ENCODE peak calls at places on chromosomes 1 and 21, in five cellular contexts. One of them, this sample, is unnamed.

GRCh38 chr1:182625716-182626504 is 21.7 kb upstream of the RGS16 start:
- DNase-seq in CD4-positive, alpha-beta memory T cell: no peak
- DNase-seq in PC-3: peak
- DNase-seq in breast epithelium: no peak
- DNase-seq in neural progenitor cell: no peak
- DNase-seq in this sample: no peak

GRCh38 chr1:110173466-110174117 is 23.3 kb downstream of the SLC6A17 start:
- DNase-seq in CD4-positive, alpha-beta memory T cell: no peak
- DNase-seq in PC-3: no peak
- DNase-seq in neural progenitor cell: no peak
- DNase-seq in breast epithelium: no peak
- DNase-seq in this sample: no peak

GRCh38 chr21:45383111-45383614 is 21.8 kb upstream of the COL18A1 start:
- DNase-seq in breast epithelium: no peak
- DNase-seq in neural progenitor cell: no peak
- DNase-seq in CD4-positive, alpha-beta memory T cell: no peak
- DNase-seq in PC-3: no peak
- DNase-seq in this sample: no peak

GRCh38 chr1:165816801-165817497 is 10.5 kb upstream of the UCK2 start:
- DNase-seq in CD4-positive, alpha-beta memory T cell: no peak
- DNase-seq in PC-3: no peak
- DNase-seq in breast epithelium: no peak
- DNase-seq in neural progenitor cell: no peak
- DNase-seq in this sample: no peak

GRCh38 chr1:35220976-35221375 is 28.0 kb upstream of the SFPQ start:
- DNase-seq in PC-3: peak
- DNase-seq in neural progenitor cell: peak
- DNase-seq in breast epithelium: no peak
- DNase-seq in CD4-positive, alpha-beta memory T cell: peak
- DNase-seq in this sample: no peak

GRCh38 chr1:229998980-229999379 is 68.1 kb upstream of the GALNT2 start:
- DNase-seq in PC-3: no peak
- DNase-seq in breast epithelium: no peak
- DNase-seq in neural progenitor cell: no peak
- DNase-seq in CD4-positive, alpha-beta memory T cell: no peak
- DNase-seq in this sample: no peak

GRCh38 chr1:202329891-202330290 is 11.8 kb downstream of the UBE2T start:
- DNase-seq in CD4-positive, alpha-beta memory T cell: no peak
- DNase-seq in breast epithelium: no peak
- DNase-seq in PC-3: no peak
- DNase-seq in neural progenitor cell: no peak
- DNase-seq in this sample: no peak

GRCh38 chr1:234598974-234599616 is 10.9 kb downstream of the IRF2BP2 start:
- DNase-seq in neural progenitor cell: no peak
- DNase-seq in breast epithelium: no peak
- DNase-seq in PC-3: no peak
- DNase-seq in CD4-positive, alpha-beta memory T cell: no peak
- DNase-seq in this sample: no peak

GRCh38 chr1:102858695-102859094 is 249.6 kb downstream of the COL11A1 start:
- DNase-seq in breast epithelium: no peak
- DNase-seq in CD4-positive, alpha-beta memory T cell: no peak
- DNase-seq in PC-3: no peak
- DNase-seq in neural progenitor cell: no peak
- DNase-seq in this sample: no peak

GRCh38 chr1:54302951-54303843 is 103.0 kb downstream of the SSBP3 start:
- DNase-seq in breast epithelium: no peak
- DNase-seq in PC-3: no peak
- DNase-seq in neural progenitor cell: no peak
- DNase-seq in CD4-positive, alpha-beta memory T cell: no peak
- DNase-seq in this sample: no peak

GRCh38 chr1:227065311-227065710 is 125.2 kb downstream of the COQ8A start:
- DNase-seq in CD4-positive, alpha-beta memory T cell: no peak
- DNase-seq in neural progenitor cell: no peak
- DNase-seq in PC-3: no peak
- DNase-seq in breast epithelium: no peak
- DNase-seq in this sample: no peak

GRCh38 chr1:1068374-1069060 is 5.6 kb downstream of the RNF223 start:
- DNase-seq in CD4-positive, alpha-beta memory T cell: peak
- DNase-seq in breast epithelium: no peak
- DNase-seq in PC-3: peak
- DNase-seq in neural progenitor cell: peak
- DNase-seq in this sample: peak

GRCh38 chr1:20058531-20058930 is 11.5 kb upstream of the PLA2G5 start:
- DNase-seq in neural progenitor cell: no peak
- DNase-seq in PC-3: peak
- DNase-seq in CD4-positive, alpha-beta memory T cell: peak
- DNase-seq in breast epithelium: no peak
- DNase-seq in this sample: no peak

GRCh38 chr1:101964708-101965107 is 32.0 kb downstream of the OLFM3 start:
- DNase-seq in breast epithelium: no peak
- DNase-seq in PC-3: no peak
- DNase-seq in neural progenitor cell: no peak
- DNase-seq in CD4-positive, alpha-beta memory T cell: no peak
- DNase-seq in this sample: no peak

GRCh38 chr1:6299557-6300165 is 38.8 kb upstream of the GPR153 start:
- DNase-seq in breast epithelium: no peak
- DNase-seq in PC-3: no peak
- DNase-seq in neural progenitor cell: no peak
- DNase-seq in CD4-positive, alpha-beta memory T cell: no peak
- DNase-seq in this sample: no peak

GRCh38 chr1:227776277-227776676 is 39.2 kb upstream of the PRSS38 start:
- DNase-seq in PC-3: peak
- DNase-seq in neural progenitor cell: no peak
- DNase-seq in breast epithelium: no peak
- DNase-seq in CD4-positive, alpha-beta memory T cell: no peak
- DNase-seq in this sample: no peak

GRCh38 chr1:91872560-91873081 is 13.3 kb downstream of the TGFBR3 start:
- DNase-seq in PC-3: peak
- DNase-seq in neural progenitor cell: no peak
- DNase-seq in CD4-positive, alpha-beta memory T cell: peak
- DNase-seq in breast epithelium: no peak
- DNase-seq in this sample: no peak

GRCh38 chr1:6686294-6686693 is 15.3 kb downstream of the DNAJC11 start:
- DNase-seq in breast epithelium: no peak
- DNase-seq in neural progenitor cell: no peak
- DNase-seq in PC-3: no peak
- DNase-seq in CD4-positive, alpha-beta memory T cell: no peak
- DNase-seq in this sample: no peak

GRCh38 chr1:98962156-98962555 is 42.5 kb downstream of the PLPPR5 start:
- DNase-seq in PC-3: no peak
- DNase-seq in neural progenitor cell: no peak
- DNase-seq in breast epithelium: no peak
- DNase-seq in CD4-positive, alpha-beta memory T cell: no peak
- DNase-seq in this sample: no peak

DNA sequence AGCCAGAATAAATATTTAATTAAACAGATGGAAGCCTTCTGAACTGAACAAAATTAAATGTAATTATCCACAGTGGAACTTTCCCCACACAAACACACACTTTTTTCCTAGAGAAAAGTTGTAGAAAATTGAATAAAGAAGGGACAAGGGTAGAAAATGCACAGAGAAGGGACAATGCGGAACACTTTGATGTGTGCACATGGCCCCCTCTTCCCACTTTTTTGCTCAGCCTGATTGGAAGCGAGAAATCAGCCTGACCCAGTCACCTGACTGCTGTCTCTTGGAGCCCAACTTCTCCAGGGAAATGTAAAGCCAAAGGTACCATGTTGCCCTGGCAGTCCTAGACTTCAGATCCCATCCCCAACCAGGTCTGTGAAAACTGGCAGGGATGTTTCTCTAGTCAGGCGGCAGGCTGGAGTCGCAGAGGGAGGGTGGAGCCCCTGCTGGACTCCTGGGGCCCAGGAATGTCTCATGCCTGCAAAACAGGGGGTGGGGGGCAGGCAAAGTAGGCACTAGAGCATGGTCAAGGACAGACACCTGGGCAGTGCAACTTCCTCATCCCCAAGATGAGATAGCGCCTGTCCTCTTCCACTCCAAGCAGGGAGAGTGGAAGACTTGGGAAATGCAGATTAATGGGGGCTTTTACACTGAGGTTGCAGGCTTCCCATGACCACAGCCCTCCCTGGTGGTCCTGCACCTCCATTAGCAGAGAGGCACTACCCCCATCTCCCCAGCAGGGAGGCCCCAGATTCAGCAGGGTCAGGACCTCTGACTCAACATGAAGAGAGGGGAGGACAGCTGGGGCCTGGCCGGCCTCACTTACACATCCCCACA is 2.8 kb downstream of the CERS2 start:
- DNase-seq in PC-3: no peak
- DNase-seq in neural progenitor cell: peak
- DNase-seq in breast epithelium: no peak
- DNase-seq in CD4-positive, alpha-beta memory T cell: no peak
- DNase-seq in this sample: no peak
- H3K27ac ChIP-seq in PC-3: no peak
- H3K27ac ChIP-seq in neural progenitor cell: peak
- H3K27ac ChIP-seq in breast epithelium: peak
- H3K27ac ChIP-seq in CD4-positive, alpha-beta memory T cell: peak
- H3K27ac ChIP-seq in this sample: peak

GRCh38 chr1:233140974-233141373 is 154.6 kb downstream of the PCNX2 start:
- DNase-seq in neural progenitor cell: no peak
- DNase-seq in breast epithelium: no peak
- DNase-seq in PC-3: no peak
- DNase-seq in CD4-positive, alpha-beta memory T cell: no peak
- DNase-seq in this sample: no peak

GRCh38 chr1:233140519-233140918 is 155.0 kb downstream of the PCNX2 start:
- DNase-seq in breast epithelium: no peak
- DNase-seq in neural progenitor cell: no peak
- DNase-seq in CD4-positive, alpha-beta memory T cell: no peak
- DNase-seq in PC-3: no peak
- DNase-seq in this sample: no peak

GRCh38 chr1:233143266-233143665 is 152.3 kb downstream of the PCNX2 start:
- DNase-seq in CD4-positive, alpha-beta memory T cell: no peak
- DNase-seq in breast epithelium: no peak
- DNase-seq in PC-3: no peak
- DNase-seq in neural progenitor cell: no peak
- DNase-seq in this sample: no peak

GRCh38 chr1:233135833-233136232 is 159.7 kb downstream of the PCNX2 start:
- DNase-seq in CD4-positive, alpha-beta memory T cell: no peak
- DNase-seq in breast epithelium: no peak
- DNase-seq in neural progenitor cell: no peak
- DNase-seq in PC-3: peak
- DNase-seq in this sample: no peak

GRCh38 chr1:233138794-233139544 is 156.6 kb downstream of the PCNX2 start:
- DNase-seq in PC-3: no peak
- DNase-seq in CD4-positive, alpha-beta memory T cell: no peak
- DNase-seq in breast epithelium: no peak
- DNase-seq in neural progenitor cell: no peak
- DNase-seq in this sample: no peak
- H3K27ac ChIP-seq in PC-3: no peak
- H3K27ac ChIP-seq in CD4-positive, alpha-beta memory T cell: no peak
- H3K27ac ChIP-seq in breast epithelium: no peak
- H3K27ac ChIP-seq in neural progenitor cell: no peak
- H3K27ac ChIP-seq in this sample: no peak

GRCh38 chr1:8708259-8708658 is 109.2 kb downstream of the RERE start:
- DNase-seq in PC-3: no peak
- DNase-seq in breast epithelium: no peak
- DNase-seq in CD4-positive, alpha-beta memory T cell: no peak
- DNase-seq in neural progenitor cell: no peak
- DNase-seq in this sample: no peak

GRCh38 chr1:8712413-8713229 is 104.8 kb downstream of the RERE start:
- DNase-seq in PC-3: peak
- DNase-seq in neural progenitor cell: peak
- DNase-seq in breast epithelium: no peak
- DNase-seq in CD4-positive, alpha-beta memory T cell: no peak
- DNase-seq in this sample: no peak

GRCh38 chr1:8716238-8716637 is 101.2 kb downstream of the RERE start:
- DNase-seq in neural progenitor cell: no peak
- DNase-seq in breast epithelium: no peak
- DNase-seq in PC-3: no peak
- DNase-seq in CD4-positive, alpha-beta memory T cell: no peak
- DNase-seq in this sample: no peak

GRCh38 chr1:8711161-8711560 is 106.3 kb downstream of the RERE start:
- DNase-seq in neural progenitor cell: no peak
- DNase-seq in CD4-positive, alpha-beta memory T cell: no peak
- DNase-seq in breast epithelium: no peak
- DNase-seq in PC-3: no peak
- DNase-seq in this sample: no peak

GRCh38 chr1:8711873-8712412 is 105.5 kb downstream of the RERE start:
- DNase-seq in breast epithelium: no peak
- DNase-seq in CD4-positive, alpha-beta memory T cell: no peak
- DNase-seq in neural progenitor cell: no peak
- DNase-seq in PC-3: no peak
- DNase-seq in this sample: no peak
- H3K27ac ChIP-seq in breast epithelium: peak
- H3K27ac ChIP-seq in CD4-positive, alpha-beta memory T cell: no peak
- H3K27ac ChIP-seq in neural progenitor cell: peak
- H3K27ac ChIP-seq in PC-3: peak
- H3K27ac ChIP-seq in this sample: no peak

DNA sequence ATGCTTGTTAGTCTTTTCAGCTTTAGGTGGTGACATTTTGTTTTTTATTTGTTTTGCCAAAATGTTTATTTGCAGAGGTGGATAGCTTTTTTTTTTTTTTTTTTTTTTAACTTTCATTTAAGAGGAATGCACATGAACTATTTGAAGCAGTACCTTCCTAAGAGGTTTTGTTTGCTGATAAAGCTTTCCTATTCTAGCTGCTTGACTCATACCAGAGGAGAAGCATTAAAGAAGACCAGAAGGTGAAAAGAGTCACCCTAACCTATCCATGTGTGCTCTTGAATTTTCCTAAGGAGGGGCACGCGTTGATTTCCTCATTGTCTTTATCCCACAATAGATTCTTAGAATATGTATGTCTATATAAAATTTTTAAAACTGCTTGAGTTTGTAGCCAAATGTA is 57.7 kb downstream of the PRDM2 start:
- DNase-seq in PC-3: peak
- DNase-seq in breast epithelium: no peak
- DNase-seq in CD4-positive, alpha-beta memory T cell: no peak
- DNase-seq in neural progenitor cell: no peak
- DNase-seq in this sample: no peak
- H3K27ac ChIP-seq in PC-3: no peak
- H3K27ac ChIP-seq in breast epithelium: peak
- H3K27ac ChIP-seq in CD4-positive, alpha-beta memory T cell: no peak
- H3K27ac ChIP-seq in neural progenitor cell: no peak
- H3K27ac ChIP-seq in this sample: no peak

GRCh38 chr21:33217168-33217567 is 12.6 kb upstream of the IFNAR2 start:
- DNase-seq in neural progenitor cell: no peak
- DNase-seq in PC-3: no peak
- DNase-seq in breast epithelium: no peak
- DNase-seq in CD4-positive, alpha-beta memory T cell: no peak
- DNase-seq in this sample: no peak
- H3K27ac ChIP-seq in neural progenitor cell: no peak
- H3K27ac ChIP-seq in PC-3: no peak
- H3K27ac ChIP-seq in breast epithelium: no peak
- H3K27ac ChIP-seq in CD4-positive, alpha-beta memory T cell: no peak
- H3K27ac ChIP-seq in this sample: no peak

This sample was measured in CD4-positive, alpha-beta T cell.